ENCODE peak calls at places on chromosomes 2 and 18, in four cellular contexts. H is lower lobe of right lung, C is A549, Y is pancreas. N is an unnamed sample.

GRCh38 chr2:8312861-8313768 is 368.7 kb upstream of the ID2 start:
- DNase-seq in C (no peak), Y (no peak), H (no peak), N (no peak)

GRCh38 chr2:36663851-36664715 is 32.4 kb upstream of the VIT start:
- DNase-seq in Y (peak; percentile 13), H (no peak), C (peak; percentile 55), N (peak; percentile 54)

GRCh38 chr2:231717281-231718180 is 9.2 kb downstream of the PTMA start:
- DNase-seq in H (peak; percentile 80), Y (no peak), C (peak; percentile 58), N (no peak)

GRCh38 chr2:31282634-31283033 is 48.7 kb downstream of the EHD3 start:
- DNase-seq in Y (no peak), H (no peak), C (no peak), N (no peak)

GRCh38 chr18:13288509-13289138 is 70.1 kb downstream of the LDLRAD4 start:
- DNase-seq in Y (no peak), C (no peak), H (no peak), N (no peak)

GRCh38 chr2:11583840-11584529 is 50.1 kb downstream of the GREB1 start:
- DNase-seq in C (peak; percentile 88), H (peak; percentile 58), Y (peak; percentile 59), N (peak; percentile 82)

GRCh38 chr18:28794459-28795245 is 617.7 kb upstream of the CDH2 start:
- DNase-seq in C (no peak), Y (no peak), H (no peak), N (peak; percentile 94)

GRCh38 chr2:236618370-236618769 is 48.7 kb downstream of the ACKR3 start:
- DNase-seq in Y (no peak), C (no peak), H (no peak), N (no peak)

GRCh38 chr2:235358981-235359471 is 134.8 kb upstream of the AGAP1 start:
- DNase-seq in H (no peak), C (no peak), Y (no peak), N (no peak)

GRCh38 chr2:134800341-134800740 is 38.1 kb upstream of the ACMSD start:
- DNase-seq in Y (no peak), C (no peak), H (no peak), N (no peak)

GRCh38 chr2:166042356-166042755 is 85.5 kb downstream of the SCN1A start:
- DNase-seq in Y (no peak), H (no peak), C (no peak), N (peak; percentile 60)

GRCh38 chr2:157761520-157761919 is 114.6 kb downstream of the ACVR1 start:
- DNase-seq in Y (no peak), H (no peak), C (no peak), N (no peak)

GRCh38 chr18:76580288-76580962 is 85.4 kb upstream of the ZNF516 start:
- DNase-seq in C (no peak), H (no peak), Y (no peak), N (no peak)

GRCh38 chr2:128343459-128343858 is 24.8 kb upstream of the HS6ST1 start:
- DNase-seq in C (no peak), H (no peak), Y (no peak), N (no peak)

GRCh38 chr2:16773080-16773713 is 107.6 kb upstream of the CYRIA start:
- DNase-seq in Y (no peak), C (peak; percentile 31), H (no peak), N (peak; percentile 58)

GRCh38 chr2:105382177-105382576 is 16.7 kb downstream of the FHL2 start:
- DNase-seq in C (no peak), H (no peak), Y (no peak), N (no peak)

GRCh38 chr2:179751184-179751809 is 110.1 kb downstream of the ZNF385B start:
- DNase-seq in H (no peak), C (peak; percentile 12), Y (no peak), N (no peak)

GRCh38 chr2:198638579-198638978 is 819.2 kb downstream of the SATB2 start:
- DNase-seq in Y (no peak), C (no peak), H (no peak), N (peak; percentile 56)

GRCh38 chr18:36974686-36975085 is 145.8 kb downstream of the KIAA1328 start:
- DNase-seq in H (no peak), Y (no peak), C (no peak), N (no peak)

GRCh38 chr2:86368181-86368824 is 30.9 kb upstream of the REEP1 start:
- DNase-seq in H (peak; percentile 49), C (peak; percentile 67), Y (peak; percentile 26), N (peak; percentile 23)

GRCh38 chr18:58276640-58277456 is 232.8 kb downstream of the NEDD4L start:
- DNase-seq in H (no peak), C (no peak), Y (no peak), N (no peak)

GRCh38 chr2:10783421-10783820 is 29.2 kb downstream of the PDIA6 start:
- DNase-seq in H (no peak), C (no peak), Y (no peak), N (peak; percentile 21)

GRCh38 chr2:60794271-60794863 is 38.3 kb downstream of the PAPOLG start:
- DNase-seq in C (peak; percentile 50), Y (no peak), H (no peak), N (no peak)

GRCh38 chr2:74585406-74586182 is 31.1 kb downstream of the DOK1 start:
- DNase-seq in Y (no peak), H (peak; percentile 57), C (no peak), N (no peak)

GRCh38 chr2:218381916-218382366 is at the start of gene SLC11A1:
- DNase-seq in C (no peak), Y (no peak), H (peak; percentile 92), N (no peak)

GRCh38 chr2:125652260-125652659 is 1003.7 kb upstream of the GYPC start:
- DNase-seq in H (no peak), Y (no peak), C (no peak), N (no peak)

GRCh38 chr2:42360890-42361727 is at the start of gene COX7A2L:
- DNase-seq in C (peak; percentile 99), H (peak; percentile 97), Y (peak; percentile 96), N (peak; percentile 96)

GRCh38 chr2:146820672-146821071 is 1024.2 kb upstream of the ACVR2A start:
- DNase-seq in C (no peak), H (no peak), Y (no peak), N (peak; percentile 63)

GRCh38 chr2:229268626-229269025 is 2.5 kb downstream of the PID1 start:
- DNase-seq in C (no peak), H (no peak), Y (no peak), N (no peak)

GRCh38 chr18:62755946-62756345 is 40.6 kb downstream of the PHLPP1 start:
- DNase-seq in C (no peak), H (no peak), Y (no peak), N (no peak)

GRCh38 chr2:227510620-227510958 is 38.6 kb downstream of the AGFG1 start:
- DNase-seq in C (no peak), H (no peak), Y (no peak), N (no peak)
- H3K4me1 ChIP-seq in C (peaks cover 98% of the 10 kb centered on the region), H (peaks cover 85% of the 10 kb centered on the region), Y (peaks cover 33% of the 10 kb centered on the region), N (peaks cover 37% of the 10 kb centered on the region)

GRCh38 chr2:237964578-237965404 is 2.0 kb upstream of the UBE2F start:
- DNase-seq in H (no peak), Y (no peak), C (no peak), N (no peak)

GRCh38 chr2:237967463-237967871 is 653 bp downstream of the UBE2F start:
- DNase-seq in Y (peak; percentile 46), H (peak; percentile 69), C (peak; percentile 25), N (no peak)

GRCh38 chr2:237966250-237966564 is 607 bp upstream of the UBE2F start:
- DNase-seq in H (no peak), C (no peak), Y (no peak), N (no peak)

GRCh38 chr2:237966565-237967462 is at the start of gene UBE2F:
- DNase-seq in Y (peak; percentile 98), C (peak; percentile 93), H (peak; percentile 98), N (peak; percentile 79)

DNA sequence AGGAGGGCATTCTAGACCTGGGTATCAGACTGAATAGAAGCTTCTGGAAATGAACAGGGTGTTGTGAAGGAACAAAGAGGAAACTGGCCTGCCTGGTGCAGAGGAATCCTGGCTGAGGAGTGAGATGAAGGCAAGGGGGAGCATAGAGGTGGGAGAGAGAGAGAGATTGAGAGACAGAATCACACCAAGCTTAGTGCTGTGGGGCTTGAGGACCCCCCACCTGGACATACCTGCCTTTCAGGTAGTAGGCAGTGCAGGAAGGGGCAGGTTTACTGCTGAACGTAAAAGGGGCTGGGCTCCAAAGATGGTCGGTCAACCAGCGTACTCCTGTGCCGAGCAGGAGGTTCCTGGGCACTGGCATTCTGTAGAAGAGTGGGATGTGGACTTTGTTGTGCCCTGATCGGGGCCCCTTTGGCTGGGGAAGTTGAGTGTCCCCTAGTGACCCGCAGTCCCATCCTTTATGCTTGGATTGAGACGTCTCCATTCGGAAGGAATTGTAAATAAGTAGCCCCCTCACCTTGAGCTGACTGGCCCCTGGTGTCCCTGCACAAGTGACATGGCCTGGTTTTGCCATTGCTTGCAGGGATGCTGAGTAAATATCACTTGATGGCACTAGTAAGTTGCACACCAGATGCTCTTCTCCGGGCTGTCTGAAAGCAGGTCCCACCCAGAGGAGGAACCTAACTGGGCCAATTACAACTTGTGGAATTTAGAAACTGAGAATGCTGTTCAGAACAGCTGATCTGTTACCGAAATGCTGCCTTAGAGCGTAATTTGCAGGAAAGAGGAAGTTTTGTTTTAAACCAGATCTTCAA is 1.4 kb downstream of the UBE2F start:
- DNase-seq in Y (no peak), C (no peak), H (no peak), N (peak; percentile 40)
- H3K27ac ChIP-seq in Y (peak overlapping the region; percentile 76), C (peak overlapping the region; percentile 85), H (peak overlapping the region; percentile 69), N (no peak overlapping the region)

DNA sequence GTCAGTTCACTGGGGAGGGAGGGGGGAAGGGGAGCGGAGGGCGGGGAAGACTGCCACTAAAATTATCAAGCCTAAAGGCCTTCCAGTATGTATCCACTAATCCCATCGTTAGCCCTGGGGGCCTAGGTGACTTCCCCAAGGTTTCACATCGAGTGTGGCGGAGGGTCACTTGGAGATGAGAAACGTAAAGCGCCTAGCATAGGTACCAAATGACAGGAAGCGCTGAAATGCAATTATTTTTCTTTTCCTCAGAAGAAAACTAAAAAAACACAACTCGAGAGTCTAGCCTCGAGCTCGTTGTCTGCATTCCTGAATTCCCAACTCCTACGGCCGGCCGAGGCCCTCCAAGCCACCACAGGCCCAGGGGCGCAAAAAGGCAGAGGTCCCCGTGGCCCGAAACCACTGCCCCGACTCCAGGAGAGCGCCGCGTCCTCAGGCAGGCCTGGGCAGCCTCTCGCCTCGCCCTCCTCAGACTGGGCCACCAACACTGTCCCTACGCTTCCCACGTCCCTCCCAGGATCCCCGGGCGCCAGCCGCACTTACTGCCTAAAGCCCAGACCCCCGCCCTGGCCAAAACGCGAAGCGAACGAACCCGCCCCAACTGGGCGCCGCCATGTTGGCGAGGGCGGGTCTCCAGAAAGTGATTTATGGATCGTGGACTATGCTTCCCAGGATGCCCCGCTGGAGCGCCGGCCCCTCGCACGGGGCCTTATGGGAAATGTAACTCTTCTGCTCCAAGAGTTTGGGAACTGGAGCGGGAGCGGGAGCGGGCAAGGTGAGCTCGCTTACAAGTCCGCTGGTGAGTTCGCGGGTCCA is at the start of gene USP40:
- DNase-seq in Y (peak; percentile 84), C (peak; percentile 77), H (peak; percentile 92), N (peak; percentile 81)
- H3K4me1 ChIP-seq in Y (peaks cover 6% of the 10 kb centered on the region), C (peaks cover 17% of the 10 kb centered on the region), H (peaks cover 7% of the 10 kb centered on the region), N (peaks cover 13% of the 10 kb centered on the region)

DNA sequence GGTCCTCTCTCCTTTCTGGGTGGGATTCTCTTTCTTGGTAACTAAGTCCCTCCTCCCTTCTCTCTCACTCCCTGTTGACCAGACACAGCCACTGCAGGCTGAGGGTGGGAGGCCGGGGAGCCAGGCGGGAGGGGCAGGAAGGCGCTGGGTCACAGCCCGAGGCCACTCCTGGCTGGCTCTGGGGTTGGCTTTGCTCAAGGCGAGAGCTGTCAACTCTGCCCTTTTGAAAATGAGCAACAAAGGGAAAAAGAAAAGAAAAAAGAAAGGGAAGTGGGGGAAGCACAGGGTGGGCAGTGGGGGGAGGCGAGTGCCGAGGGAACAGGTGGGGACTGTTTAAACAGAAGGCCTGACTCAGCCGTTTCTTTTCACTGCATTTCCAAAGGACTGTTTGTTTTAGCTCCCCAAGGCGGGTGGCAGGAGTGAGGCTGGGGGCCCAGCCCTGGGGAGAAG is 70.5 kb upstream of the IGFBP5 start:
- DNase-seq in C (no peak), H (no peak), Y (no peak), N (no peak)
- H3K27ac ChIP-seq in C (no peak overlapping the region), H (no peak overlapping the region), Y (no peak overlapping the region), N (no peak overlapping the region)